ENCODE peak calls at places on chromosomes 1 and 21, in four cellular contexts. One of them, this sample, is unnamed.

GRCh38 chr1:172668097-172668496 is 9.2 kb downstream of the FASLG start:
- DNase-seq in H9: no peak
- DNase-seq in occipital lobe: no peak
- DNase-seq in globus pallidus: no peak
- DNase-seq in this sample: no peak

GRCh38 chr1:9844746-9845145 is 21.0 kb upstream of the CLSTN1 start:
- DNase-seq in H9: no peak
- DNase-seq in occipital lobe: no peak
- DNase-seq in globus pallidus: no peak
- DNase-seq in this sample: no peak

GRCh38 chr21:45602106-45602505 is 41.4 kb upstream of the PCBP3 start:
- DNase-seq in H9: no peak
- DNase-seq in occipital lobe: no peak
- DNase-seq in globus pallidus: no peak
- DNase-seq in this sample: no peak

GRCh38 chr1:16095447-16095846 is 22.0 kb upstream of the FAM131C start:
- DNase-seq in H9: no peak
- DNase-seq in occipital lobe: no peak
- DNase-seq in globus pallidus: no peak
- DNase-seq in this sample: no peak

GRCh38 chr1:115669002-115669673 is 27.4 kb downstream of the VANGL1 start:
- DNase-seq in H9: no peak
- DNase-seq in occipital lobe: no peak
- DNase-seq in globus pallidus: no peak
- DNase-seq in this sample: no peak

GRCh38 chr1:143735764-143736461 is 235.9 kb downstream of the FAM72C start:
- DNase-seq in H9: no peak
- DNase-seq in occipital lobe: no peak
- DNase-seq in globus pallidus: peak; percentile 2
- DNase-seq in this sample: no peak

GRCh38 chr1:34918609-34919561 is 10.6 kb downstream of the DLGAP3 start:
- DNase-seq in H9: peak; percentile 88
- DNase-seq in occipital lobe: peak; percentile 75
- DNase-seq in globus pallidus: no peak
- DNase-seq in this sample: no peak

GRCh38 chr1:69191280-69191679 is 376.4 kb upstream of the LRRC7 start:
- DNase-seq in H9: no peak
- DNase-seq in occipital lobe: peak; percentile 0
- DNase-seq in globus pallidus: no peak
- DNase-seq in this sample: no peak

GRCh38 chr1:96519851-96520281 is 201.7 kb upstream of the PTBP2 start:
- DNase-seq in H9: peak; percentile 45
- DNase-seq in occipital lobe: no peak
- DNase-seq in globus pallidus: no peak
- DNase-seq in this sample: no peak

GRCh38 chr1:153353226-153353947 is 4.3 kb upstream of the S100A9 start:
- DNase-seq in H9: peak; percentile 70
- DNase-seq in occipital lobe: no peak
- DNase-seq in globus pallidus: no peak
- DNase-seq in this sample: no peak

GRCh38 chr1:26887125-26887524 is 3.0 kb downstream of the GPN2 start:
- DNase-seq in H9: no peak
- DNase-seq in occipital lobe: no peak
- DNase-seq in globus pallidus: no peak
- DNase-seq in this sample: no peak

GRCh38 chr21:14911351-14911750 is 153.4 kb downstream of the NRIP1 start:
- DNase-seq in H9: no peak
- DNase-seq in occipital lobe: no peak
- DNase-seq in globus pallidus: no peak
- DNase-seq in this sample: no peak

GRCh38 chr1:44318097-44319088 is 36.7 kb downstream of the ERI3 start:
- DNase-seq in H9: peak; percentile 82
- DNase-seq in occipital lobe: no peak
- DNase-seq in globus pallidus: no peak
- DNase-seq in this sample: no peak

GRCh38 chr1:198970919-198971318 is 332.1 kb downstream of the PTPRC start:
- DNase-seq in H9: no peak
- DNase-seq in occipital lobe: no peak
- DNase-seq in globus pallidus: no peak
- DNase-seq in this sample: no peak

GRCh38 chr1:11787251-11787803 is 18.4 kb downstream of the MTHFR start:
- DNase-seq in H9: no peak
- DNase-seq in occipital lobe: no peak
- DNase-seq in globus pallidus: no peak
- DNase-seq in this sample: no peak

GRCh38 chr1:186722711-186723309 is 42.6 kb upstream of the PTGS2 start:
- DNase-seq in H9: no peak
- DNase-seq in occipital lobe: no peak
- DNase-seq in globus pallidus: no peak
- DNase-seq in this sample: no peak

GRCh38 chr1:218402771-218403110 is 57.6 kb downstream of the TGFB2 start:
- DNase-seq in H9: no peak
- DNase-seq in occipital lobe: no peak
- DNase-seq in globus pallidus: no peak
- DNase-seq in this sample: no peak

GRCh38 chr1:182803846-182804245 is 14.3 kb downstream of the NPL start:
- DNase-seq in H9: no peak
- DNase-seq in occipital lobe: no peak
- DNase-seq in globus pallidus: no peak
- DNase-seq in this sample: no peak

GRCh38 chr1:240000634-240001033 is 91.0 kb upstream of the FMN2 start:
- DNase-seq in H9: no peak
- DNase-seq in occipital lobe: no peak
- DNase-seq in globus pallidus: no peak
- DNase-seq in this sample: no peak

GRCh38 chr1:75392278-75392677 is 218.6 kb downstream of the SLC44A5 start:
- DNase-seq in H9: no peak
- DNase-seq in occipital lobe: no peak
- DNase-seq in globus pallidus: no peak
- DNase-seq in this sample: no peak

GRCh38 chr1:20149601-20150325 is 10.6 kb downstream of the PLA2G2F start:
- DNase-seq in H9: no peak
- DNase-seq in occipital lobe: no peak
- DNase-seq in globus pallidus: no peak
- DNase-seq in this sample: no peak

GRCh38 chr1:61050541-61051454 is 31.6 kb upstream of the NFIA start:
- DNase-seq in H9: peak; percentile 45
- DNase-seq in occipital lobe: no peak
- DNase-seq in globus pallidus: peak; percentile 66
- DNase-seq in this sample: no peak

GRCh38 chr1:37994886-37995566 is 5.2 kb upstream of the SF3A3 start:
- DNase-seq in H9: no peak
- DNase-seq in occipital lobe: no peak
- DNase-seq in globus pallidus: no peak
- DNase-seq in this sample: no peak

GRCh38 chr1:226360106-226360746 is 47.7 kb downstream of the PARP1 start:
- DNase-seq in H9: no peak
- DNase-seq in occipital lobe: no peak
- DNase-seq in globus pallidus: no peak
- DNase-seq in this sample: no peak

This sample was measured in hypothalamus.